ENCODE peak calls at places on chromosomes 5 and 9, in seven cellular contexts. T is cardiac muscle cell, M is H9, L is endothelial cell, C is fibroblast of the aortic adventitia, X is AG04450, U is GM12878. Y is an unnamed sample.

GRCh38 chr5:96876292-96876850 is at the start of gene ERAP2:
- DNase-seq in T (no peak), M (no peak), L (no peak), C (peak; percentile 69), X (no peak), U (no peak), Y (no peak)

GRCh38 chr9:130128251-130128650 is 44.0 kb upstream of the NCS1 start:
- DNase-seq in T (no peak), M (no peak), L (no peak), C (no peak), X (no peak), U (peak; percentile 66), Y (peak; percentile 55)

GRCh38 chr9:76090330-76090729 is 199.9 kb downstream of the PCSK5 start:
- DNase-seq in T (no peak), M (no peak), L (no peak), C (no peak), X (no peak), U (no peak), Y (no peak)

GRCh38 chr9:137311171-137311970 is 9.3 kb upstream of the NRARP start:
- DNase-seq in T (no peak), M (peak; percentile 65), L (no peak), C (no peak), X (no peak), U (no peak), Y (no peak)

GRCh38 chr5:6496207-6496584 is 47.5 kb downstream of the UBE2QL1 start:
- DNase-seq in T (no peak), M (no peak), L (no peak), C (no peak), X (no peak), U (peak; percentile 97), Y (no peak)

GRCh38 chr9:100240512-100240911 is 112.2 kb downstream of the TEX10 start:
- DNase-seq in T (no peak), M (no peak), L (no peak), C (no peak), X (no peak), U (no peak), Y (no peak)

GRCh38 chr5:116130471-116130870 is 45.6 kb downstream of the COMMD10 start:
- DNase-seq in T (no peak), M (no peak), L (no peak), C (peak; percentile 50), X (no peak), U (no peak), Y (no peak)

GRCh38 chr5:20323323-20323722 is 335.3 kb upstream of the CDH18 start:
- DNase-seq in T (no peak), M (no peak), L (no peak), C (no peak), X (no peak), U (no peak), Y (no peak)

GRCh38 chr5:89535421-89535820 is 652.4 kb upstream of the MEF2C start:
- DNase-seq in T (no peak), M (no peak), L (no peak), C (peak; percentile 12), X (no peak), U (no peak), Y (no peak)

GRCh38 chr5:88555658-88556057 is 287.0 kb upstream of the TMEM161B start:
- DNase-seq in T (peak; percentile 31), M (peak; percentile 33), L (peak; percentile 28), C (no peak), X (no peak), U (no peak), Y (no peak)

GRCh38 chr5:95901676-95902646 is 59.7 kb downstream of the ELL2 start:
- DNase-seq in T (no peak), M (no peak), L (no peak), C (peak; percentile 32), X (no peak), U (no peak), Y (peak; percentile 54)

GRCh38 chr5:14771195-14771594 is 100.4 kb downstream of the ANKH start:
- DNase-seq in T (no peak), M (no peak), L (no peak), C (no peak), X (no peak), U (no peak), Y (no peak)

GRCh38 chr5:177347699-177348098 is 3.8 kb downstream of the LMAN2 start:
- DNase-seq in T (no peak), M (no peak), L (no peak), C (no peak), X (no peak), U (no peak), Y (no peak)

GRCh38 chr9:35074141-35074540 is 1.7 kb upstream of the VCP start:
- DNase-seq in T (no peak), M (no peak), L (no peak), C (no peak), X (no peak), U (no peak), Y (no peak)

GRCh38 chr5:43422143-43422542 is 10.0 kb upstream of the CCL28 start:
- DNase-seq in T (no peak), M (no peak), L (no peak), C (peak; percentile 81), X (no peak), U (no peak), Y (no peak)

GRCh38 chr5:107126341-107126740 is 544.4 kb downstream of the EFNA5 start:
- DNase-seq in T (no peak), M (no peak), L (no peak), C (no peak), X (no peak), U (no peak), Y (no peak)

GRCh38 chr9:88809836-88810235 is 181.4 kb upstream of the S1PR3 start:
- DNase-seq in T (no peak), M (no peak), L (no peak), C (peak; percentile 34), X (no peak), U (no peak), Y (no peak)

GRCh38 chr9:77602852-77603251 is 45.3 kb downstream of the GNA14 start:
- DNase-seq in T (no peak), M (no peak), L (no peak), C (no peak), X (no peak), U (no peak), Y (no peak)

GRCh38 chr9:101571114-101571513 is 23.7 kb downstream of the PPP3R2 start:
- DNase-seq in T (no peak), M (no peak), L (no peak), C (no peak), X (no peak), U (no peak), Y (no peak)
- TF ChIP-seq CTCF in T (no peak), M (no peak), L (no peak), C (no peak), X (no peak), U (no peak), Y (no peak)

DNA sequence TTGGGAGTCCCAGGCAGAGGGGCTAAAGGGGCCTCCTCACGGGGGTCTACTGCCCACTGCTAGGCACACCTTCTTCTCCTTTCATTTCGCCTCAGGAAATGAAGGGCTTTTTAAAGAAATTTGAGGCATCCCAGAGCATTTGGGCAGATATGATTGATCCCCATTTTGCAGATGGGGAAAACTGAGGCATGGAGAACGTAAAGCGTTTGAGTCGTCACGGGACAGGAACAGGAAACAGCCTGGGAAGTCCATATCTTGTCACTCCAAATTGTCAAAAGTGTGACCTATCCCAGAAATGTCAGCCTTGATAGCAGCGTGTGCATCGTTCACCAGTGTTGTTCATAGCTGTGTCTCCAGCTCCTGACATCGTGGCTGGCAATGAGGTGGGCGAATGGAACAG is 98.2 kb downstream of the DAB2IP start:
- DNase-seq in T (no peak), M (no peak), L (no peak), C (no peak), X (no peak), U (no peak), Y (no peak)
- TF ChIP-seq CTCF in T (no peak), M (no peak), L (no peak), C (no peak), X (no peak), U (no peak), Y (no peak)

GRCh38 chr9:69018688-69019087 is 4.8 kb upstream of the PRKACG start:
- DNase-seq in T (no peak), M (no peak), L (no peak), C (no peak), X (no peak), U (no peak), Y (no peak)
- TF ChIP-seq CTCF in T (no peak), M (no peak), L (no peak), C (no peak), X (no peak), U (no peak), Y (no peak)

DNA sequence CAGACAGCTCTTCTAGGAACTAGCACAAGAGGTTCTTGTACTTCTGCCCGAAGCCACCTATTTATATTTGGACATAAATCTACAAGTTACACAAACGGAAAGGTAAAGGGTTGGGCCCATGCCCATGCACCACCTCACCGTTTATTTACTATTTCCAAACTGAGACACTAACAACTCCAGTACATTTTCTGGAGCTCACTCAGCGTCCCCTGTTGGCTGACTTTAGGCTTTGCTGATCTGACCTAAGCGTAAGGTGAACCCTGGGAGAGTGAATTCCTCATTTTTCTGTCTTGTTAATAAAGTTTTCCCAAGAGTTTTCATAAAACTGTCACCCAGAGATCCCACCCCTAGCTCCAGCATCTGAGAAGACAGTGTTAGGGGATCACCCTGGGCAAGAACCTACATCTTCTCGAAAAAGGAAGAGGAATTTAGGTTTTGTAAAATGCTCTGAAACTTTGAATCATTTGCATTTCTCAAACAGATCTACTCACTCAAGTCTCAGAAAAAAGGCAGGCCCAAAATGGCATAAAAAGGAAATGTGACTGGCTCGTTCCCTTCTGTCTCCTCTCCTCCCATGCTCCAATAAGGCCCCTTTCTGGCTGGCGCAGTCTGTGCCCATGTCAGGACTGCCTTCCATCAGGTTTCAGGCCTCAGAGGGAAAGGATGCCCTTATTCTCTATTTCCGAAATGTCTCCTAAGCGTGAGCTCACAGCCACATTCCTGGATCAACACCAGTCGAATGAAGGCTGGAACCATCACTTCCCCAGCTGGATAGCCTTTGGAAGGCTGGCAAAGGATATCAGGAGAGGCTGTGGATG is 201.3 kb downstream of the FANCC start:
- DNase-seq in T (peak; percentile 31), M (no peak), L (no peak), C (no peak), X (no peak), U (no peak), Y (no peak)
- TF ChIP-seq CTCF in T (peak; percentile 30), M (peak; percentile 68), L (no peak), C (no peak), X (peak; percentile 23), U (no peak), Y (no peak)

GRCh38 chr9:112170235-112170634 is 4.9 kb downstream of the SUSD1 start:
- DNase-seq in T (no peak), M (no peak), L (no peak), C (no peak), X (no peak), U (no peak), Y (no peak)

GRCh38 chr9:112162644-112163413 is 12.3 kb downstream of the SUSD1 start:
- DNase-seq in T (no peak), M (no peak), L (no peak), C (no peak), X (no peak), U (no peak), Y (no peak)

GRCh38 chr9:112169368-112169767 is 5.7 kb downstream of the SUSD1 start:
- DNase-seq in T (no peak), M (no peak), L (no peak), C (no peak), X (no peak), U (no peak), Y (no peak)

GRCh38 chr9:112168197-112168596 is 6.9 kb downstream of the SUSD1 start:
- DNase-seq in T (no peak), M (no peak), L (no peak), C (no peak), X (no peak), U (no peak), Y (no peak)

GRCh38 chr9:112166176-112167140 is 8.6 kb downstream of the SUSD1 start:
- DNase-seq in T (no peak), M (no peak), L (no peak), C (peak; percentile 34), X (no peak), U (no peak), Y (no peak)
- TF ChIP-seq CTCF in T (peak; percentile 12), M (peak; percentile 17), L (no peak), C (no peak), X (no peak), U (no peak), Y (no peak)